ENCODE peak calls at places on chromosomes 4 and X, in ten cellular contexts. C is omental fat pad, M is left lung, R is tibial nerve, F is cardiac muscle cell, W is GM13977, Q is neural crest cell, K is upper lobe of right lung, J is BE2C, L is HL-60. X is an unnamed sample.

GRCh38 chr4:110484767-110485166 is 8.8 kb downstream of the ENPEP start:
- DNase-seq in Q (no peak), K (no peak), J (no peak), F (peak), M (no peak), W (no peak), L (no peak), C (no peak), R (no peak), X (peak)

GRCh38 chr4:151173751-151174325 is 74.4 kb downstream of the RPS3A start:
- DNase-seq in Q (no peak), K (no peak), F (peak), R (peak), L (no peak), C (no peak), W (no peak), M (no peak), J (no peak), X (no peak)

GRCh38 chrX:100072286-100072685 is 337.8 kb downstream of the PCDH19 start:
- DNase-seq in F (no peak), M (no peak), Q (no peak), L (no peak), J (no peak), C (no peak), R (peak), W (no peak), K (no peak), X (no peak)

GRCh38 chrX:21661316-21661715 is 3.2 kb upstream of the KLHL34 start:
- DNase-seq in Q (no peak), F (no peak), L (no peak), C (no peak), K (no peak), R (no peak), W (no peak), J (no peak), M (no peak), X (no peak)

GRCh38 chr4:87853108-87853507 is 20.3 kb downstream of the MEPE start:
- DNase-seq in W (peak), C (no peak), R (peak), J (no peak), K (no peak), M (no peak), F (peak), Q (no peak), L (peak), X (no peak)

GRCh38 chr4:183747931-183748664 is 89.0 kb downstream of the TRAPPC11 start:
- DNase-seq in Q (no peak), C (no peak), K (no peak), W (no peak), R (no peak), L (no peak), J (peak), F (no peak), M (no peak), X (peak)

GRCh38 chr4:170721812-170722373 is 632.1 kb upstream of the AADAT start:
- DNase-seq in W (no peak), K (no peak), M (no peak), F (no peak), L (no peak), R (no peak), Q (no peak), C (no peak), J (peak), X (no peak)

GRCh38 chrX:98795636-98796035 is 1614.4 kb downstream of the PCDH19 start:
- DNase-seq in Q (no peak), L (no peak), W (no peak), J (no peak), M (no peak), C (no peak), F (peak), R (no peak), K (no peak), X (no peak)

GRCh38 chr4:173930329-173930967 is 353.0 kb downstream of the FBXO8 start:
- DNase-seq in M (no peak), J (peak), Q (no peak), R (no peak), L (no peak), K (no peak), F (no peak), W (no peak), C (no peak), X (peak)

GRCh38 chr4:140756292-140757219 is at the start of gene TBC1D9:
- DNase-seq in Q (peak), M (peak), F (peak), R (peak), W (peak), J (peak), C (peak), L (peak), K (peak), X (peak)

GRCh38 chrX:103831803-103832544 is at the start of gene RAB9B:
- DNase-seq in C (no peak), K (peak), L (no peak), M (peak), R (peak), J (peak), F (peak), W (peak), Q (peak), X (no peak)

GRCh38 chr4:158949094-158949493 is 153.8 kb upstream of the RAPGEF2 start:
- DNase-seq in R (no peak), W (no peak), M (no peak), L (no peak), Q (no peak), J (no peak), F (peak), K (no peak), C (no peak), X (no peak)

GRCh38 chr4:173698557-173699262 is 168.7 kb upstream of the HAND2 start:
- DNase-seq in W (no peak), L (no peak), Q (no peak), M (no peak), K (no peak), C (no peak), F (no peak), R (no peak), J (no peak), X (no peak)

GRCh38 chrX:70504772-70505450 is 60.3 kb downstream of the DLG3 start:
- DNase-seq in Q (no peak), F (no peak), K (no peak), L (no peak), C (no peak), J (no peak), M (no peak), R (no peak), W (no peak), X (no peak)

GRCh38 chr4:171025776-171026175 is 787.4 kb upstream of the GALNTL6 start:
- DNase-seq in L (peak), W (no peak), M (no peak), C (no peak), K (no peak), Q (no peak), R (no peak), F (no peak), J (no peak), X (peak)

GRCh38 chrX:14673764-14674163 is 144.4 kb downstream of the GLRA2 start:
- DNase-seq in Q (no peak), M (no peak), R (no peak), W (peak), J (peak), C (no peak), L (no peak), F (peak), K (no peak), X (peak)

GRCh38 chr4:132991111-132991510 is 158.0 kb upstream of the PCDH10 start:
- DNase-seq in K (no peak), Q (no peak), C (no peak), J (no peak), M (no peak), W (no peak), L (no peak), R (no peak), F (no peak), X (no peak)

GRCh38 chrX:7891928-7892327 is 35.3 kb downstream of the PNPLA4 start:
- DNase-seq in L (no peak), W (no peak), Q (no peak), F (no peak), K (no peak), M (no peak), C (no peak), R (no peak), J (no peak), X (no peak)

GRCh38 chr4:123776267-123776666 is 379.7 kb downstream of the SPRY1 start:
- DNase-seq in J (no peak), Q (no peak), R (no peak), W (peak), L (no peak), F (no peak), C (no peak), K (no peak), M (no peak), X (no peak)

GRCh38 chr4:119099227-119099910 is 36.3 kb upstream of the MYOZ2 start:
- DNase-seq in K (no peak), L (no peak), W (no peak), C (no peak), Q (no peak), F (peak), J (no peak), M (no peak), R (no peak), X (no peak)

GRCh38 chrX:2325076-2325784 is 175.5 kb downstream of the DHRSX start:
- DNase-seq in K (no peak), F (peak), L (peak), R (no peak), C (peak), Q (no peak), J (no peak), W (peak), M (peak), X (peak)

GRCh38 chrX:142089193-142089592 is 115.9 kb downstream of the MAGEC2 start:
- DNase-seq in J (no peak), R (no peak), Q (no peak), F (peak), L (no peak), M (no peak), K (no peak), C (no peak), W (no peak), X (no peak)

GRCh38 chr4:80521438-80521837 is 185.9 kb downstream of the CFAP299 start:
- DNase-seq in K (no peak), M (no peak), Q (no peak), C (no peak), R (no peak), L (no peak), F (no peak), W (no peak), J (no peak), X (no peak)

GRCh38 chr4:845233-845835 is 19.4 kb upstream of the CPLX1 start:
- DNase-seq in R (no peak), C (no peak), J (no peak), K (no peak), Q (no peak), L (no peak), W (no peak), M (no peak), F (peak), X (no peak)

GRCh38 chrX:31323658-31324057 is 251.8 kb upstream of the FTHL17 start:
- DNase-seq in R (no peak), K (no peak), F (no peak), C (no peak), M (no peak), Q (no peak), J (no peak), W (peak), L (no peak), X (no peak)

GRCh38 chrX:103688949-103689348 is 2.5 kb upstream of the MORF4L2 start:
- DNase-seq in W (peak), F (peak), L (no peak), Q (no peak), C (no peak), J (no peak), K (no peak), M (no peak), R (no peak), X (no peak)

GRCh38 chr4:61500883-61501282 is 300.8 kb downstream of the ADGRL3 start:
- DNase-seq in W (no peak), J (peak), F (peak), R (no peak), Q (no peak), K (no peak), M (no peak), L (no peak), C (no peak), X (no peak)
- TF ChIP-seq CTCF in W (no peak), J (peak), F (peak), R (no peak), Q (no peak), K (no peak), M (no peak), L (no peak), C (no peak), X (peak)

GRCh38 chrX:35886135-35886534 is 33.4 kb upstream of the CFAP47 start:
- DNase-seq in L (no peak), Q (no peak), F (no peak), R (no peak), K (no peak), J (no peak), C (no peak), W (no peak), M (no peak), X (no peak)

GRCh38 chrX:35890699-35891098 is 28.8 kb upstream of the CFAP47 start:
- DNase-seq in F (peak), L (peak), Q (no peak), J (peak), C (no peak), K (peak), R (no peak), M (no peak), W (peak), X (peak)
- TF ChIP-seq CTCF in F (peak), L (peak), Q (peak), J (peak), C (no peak), K (peak), R (peak), M (peak), W (peak), X (peak)

GRCh38 chr4:134756456-134756855 is 554.9 kb upstream of the PABPC4L start:
- DNase-seq in K (no peak), L (no peak), C (no peak), R (no peak), F (no peak), Q (no peak), M (no peak), W (no peak), J (no peak), X (no peak)

GRCh38 chr4:134762053-134762452 is 560.5 kb upstream of the PABPC4L start:
- DNase-seq in L (no peak), W (no peak), M (no peak), K (no peak), Q (no peak), J (peak), R (no peak), C (no peak), F (no peak), X (no peak)
- TF ChIP-seq CTCF in L (no peak), W (peak), M (no peak), K (no peak), Q (peak), J (peak), R (no peak), C (no peak), F (no peak), X (peak)

GRCh38 chr4:129138762-129139496 is 43.0 kb downstream of the C4orf33 start:
- DNase-seq in K (no peak), F (no peak), L (no peak), M (no peak), R (no peak), W (no peak), Q (no peak), J (no peak), C (no peak), X (no peak)

GRCh38 chr4:129144755-129145206 is 48.8 kb downstream of the C4orf33 start:
- DNase-seq in J (peak), F (peak), W (no peak), R (no peak), C (no peak), L (no peak), Q (no peak), M (no peak), K (no peak), X (no peak)

GRCh38 chr4:129136433-129136832 is 40.5 kb downstream of the C4orf33 start:
- DNase-seq in J (peak), Q (no peak), M (no peak), R (no peak), L (no peak), C (no peak), F (no peak), W (no peak), K (no peak), X (no peak)

GRCh38 chr4:129143359-129143758 is 47.4 kb downstream of the C4orf33 start:
- DNase-seq in M (no peak), R (no peak), L (no peak), F (no peak), W (no peak), C (no peak), J (no peak), Q (no peak), K (no peak), X (no peak)

DNA sequence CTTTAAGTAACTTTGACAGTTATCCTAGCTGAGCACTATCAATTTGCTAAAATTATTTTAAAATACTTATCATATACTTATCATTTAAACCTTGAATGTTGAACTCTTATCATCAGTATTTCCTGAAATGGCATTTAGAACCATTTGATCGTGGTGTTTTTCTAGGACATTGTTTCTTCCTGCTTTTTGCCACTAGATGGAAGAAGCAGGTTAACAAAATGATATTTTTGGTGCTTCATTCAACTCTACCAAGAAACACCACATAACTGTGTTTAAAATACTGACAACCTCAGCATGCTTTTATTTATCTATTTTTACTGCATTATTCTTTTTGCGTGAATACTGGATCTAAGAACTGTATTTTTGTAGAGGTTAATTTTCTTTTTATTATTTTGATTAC is 44.6 kb downstream of the C4orf33 start:
- DNase-seq in J (no peak), K (no peak), R (no peak), C (no peak), M (no peak), L (no peak), Q (no peak), W (no peak), F (peak), X (no peak)
- TF ChIP-seq CTCF in J (peak), K (no peak), R (no peak), C (no peak), M (no peak), L (no peak), Q (no peak), W (no peak), F (no peak), X (peak)

GRCh38 chr4:121696140-121696640 is 590 bp downstream of the ANXA5 start:
- DNase-seq in L (peak), R (peak), C (peak), F (peak), J (peak), Q (no peak), M (peak), K (peak), W (peak), X (no peak)
- TF ChIP-seq CTCF in L (no peak), R (peak), C (no peak), F (peak), J (no peak), Q (no peak), M (no peak), K (peak), W (peak), X (no peak)

GRCh38 chr4:185461565-185461964 is 10.0 kb downstream of the CCDC110 start:
- DNase-seq in W (no peak), L (no peak), J (no peak), R (no peak), Q (no peak), F (no peak), M (no peak), K (no peak), C (no peak), X (no peak)

GRCh38 chr4:185456131-185456530 is 15.4 kb downstream of the CCDC110 start:
- DNase-seq in C (no peak), Q (no peak), J (no peak), F (no peak), K (no peak), W (no peak), R (no peak), L (no peak), M (no peak), X (no peak)

DNA sequence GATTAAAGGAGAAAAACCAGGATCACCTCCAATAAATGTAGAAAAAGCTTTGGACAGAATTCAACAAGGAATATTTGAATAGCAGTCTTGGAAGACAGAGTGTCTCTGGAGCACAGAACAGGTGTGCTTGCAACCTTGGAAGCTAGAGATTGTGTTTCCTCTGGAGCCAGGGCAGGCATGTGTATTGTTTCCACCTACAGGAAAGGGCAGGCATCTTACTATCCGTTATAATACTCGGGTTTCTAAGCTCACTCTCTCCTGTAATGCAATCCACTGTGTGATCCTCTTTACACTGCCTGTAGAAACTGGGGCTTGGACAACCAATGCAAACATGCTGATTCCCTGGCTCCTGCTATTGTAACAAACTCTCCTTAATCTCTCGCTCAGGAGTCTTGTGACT is 14.4 kb downstream of the CCDC110 start:
- DNase-seq in C (no peak), K (no peak), J (no peak), M (no peak), R (no peak), W (no peak), F (no peak), L (no peak), Q (no peak), X (peak)
- TF ChIP-seq CTCF in C (no peak), K (no peak), J (no peak), M (no peak), R (no peak), W (no peak), F (no peak), L (no peak), Q (no peak), X (peak)

GRCh38 chr4:11426716-11427115 is 2.0 kb downstream of the HS3ST1 start:
- DNase-seq in Q (no peak), C (no peak), L (no peak), R (no peak), K (no peak), W (no peak), J (no peak), F (peak), M (no peak), X (no peak)

GRCh38 chr4:11427201-11427996 is 1.3 kb downstream of the HS3ST1 start:
- DNase-seq in R (no peak), F (no peak), Q (no peak), M (no peak), L (no peak), W (no peak), C (no peak), K (no peak), J (no peak), X (no peak)

GRCh38 chr4:11429646-11430045 is 952 bp upstream of the HS3ST1 start:
- DNase-seq in J (no peak), F (no peak), C (no peak), L (no peak), M (no peak), Q (no peak), K (no peak), W (no peak), R (no peak), X (no peak)

GRCh38 chr4:11428161-11428700 is 463 bp downstream of the HS3ST1 start:
- DNase-seq in C (no peak), M (no peak), W (peak), K (no peak), L (no peak), J (no peak), Q (no peak), F (no peak), R (no peak), X (no peak)

GRCh38 chr4:11428701-11429571 is at the start of gene HS3ST1:
- DNase-seq in C (peak), W (peak), L (peak), R (peak), M (peak), F (peak), K (peak), Q (peak), J (no peak), X (no peak)
- TF ChIP-seq CTCF in C (no peak), W (peak), L (peak), R (peak), M (peak), F (peak), K (peak), Q (peak), J (no peak), X (peak)

DNA sequence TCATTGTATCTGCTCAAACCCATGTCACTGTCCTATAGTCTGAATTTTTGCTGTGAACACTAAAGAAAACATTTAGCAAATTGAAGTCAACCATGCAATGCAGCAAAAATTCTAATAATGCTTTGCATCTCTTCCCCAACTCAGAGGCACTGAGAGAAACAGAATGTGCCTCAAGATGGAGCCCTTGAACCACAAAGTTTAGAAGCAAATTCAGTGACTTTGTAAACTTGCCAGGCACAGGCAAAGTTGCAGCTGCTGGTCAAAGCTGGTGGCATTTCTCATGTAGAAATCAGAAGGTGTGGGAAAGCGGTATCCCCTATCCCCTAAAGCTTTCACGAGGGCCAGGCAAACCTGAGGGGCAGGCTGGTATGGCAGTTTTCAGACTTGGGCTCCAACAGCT is 121.7 kb upstream of the DIPK2B start:
- DNase-seq in C (no peak), F (peak), J (no peak), R (peak), L (peak), Q (no peak), M (no peak), W (no peak), K (no peak), X (peak)
- TF ChIP-seq CTCF in C (no peak), F (peak), J (no peak), R (peak), L (no peak), Q (peak), M (peak), W (peak), K (peak), X (peak)

GRCh38 chr4:25863347-25863784 is 578 bp upstream of the SEL1L3 start:
- DNase-seq in C (no peak), Q (no peak), R (no peak), M (peak), K (peak), J (no peak), W (peak), F (peak), L (no peak), X (no peak)
- TF ChIP-seq CTCF in C (no peak), Q (peak), R (no peak), M (no peak), K (peak), J (no peak), W (peak), F (peak), L (no peak), X (peak)